ENCODE peak calls at places on chromosome 16, in nine cellular contexts. P is HFF-Myc; M is activated naive CD8-positive, alpha-beta T cell treated with anti-CD3 and anti-CD28 coated beads for 36 hours; R is non-pigmented ciliary epithelial cell; J is breast epithelium; V is stimulated activated CD8-positive, alpha-beta memory T cell treated with anti-CD3 and anti-CD28 coated beads, Interleukin-4, amount 100 ng/mL, for 4 hours; T is left colon; N is CD4-positive, CD25-positive, alpha-beta regulatory T cell; O is stimulated activated CD4-positive, alpha-beta T cell treated with anti-CD3 and anti-CD28 coated beads, Interleukin-1b, Interleukin-23, amount 100 ng/mL, for 1 hour. H is an unnamed sample.

GRCh38 chr16:10598157-10598556 is 17.8 kb upstream of the EMP2 start:
- DNase-seq in T (peak), O (no peak), R (no peak), V (no peak), J (no peak), N (no peak), M (no peak), P (no peak), H (no peak)

GRCh38 chr16:66030036-66030435 is 336.5 kb upstream of the CDH5 start:
- DNase-seq in T (no peak), V (no peak), N (no peak), O (no peak), R (no peak), J (no peak), P (peak), M (no peak), H (no peak)

GRCh38 chr16:19705843-19706242 is 12.2 kb downstream of the KNOP1 start:
- DNase-seq in N (no peak), R (no peak), V (no peak), M (no peak), J (no peak), T (no peak), P (no peak), O (no peak), H (no peak)

GRCh38 chr16:24478401-24478800 is 61.0 kb upstream of the RBBP6 start:
- DNase-seq in T (no peak), P (no peak), J (no peak), N (no peak), O (no peak), M (no peak), R (no peak), V (no peak), H (no peak)

GRCh38 chr16:19833581-19833980 is 51.1 kb downstream of the GPRC5B start:
- DNase-seq in M (no peak), J (no peak), O (no peak), P (no peak), N (no peak), T (no peak), R (no peak), V (no peak), H (no peak)

GRCh38 chr16:49456763-49457162 is 83.2 kb downstream of the C16orf78 start:
- DNase-seq in O (no peak), T (no peak), P (no peak), V (no peak), J (no peak), M (no peak), N (no peak), R (no peak), H (no peak)

GRCh38 chr16:79839851-79840321 is 239.3 kb upstream of the MAF start:
- DNase-seq in T (peak), M (no peak), J (no peak), V (no peak), N (no peak), R (no peak), P (no peak), O (no peak), H (no peak)

GRCh38 chr16:82344157-82344556 is 174.1 kb upstream of the MPHOSPH6 start:
- DNase-seq in O (no peak), R (no peak), P (no peak), M (no peak), V (no peak), J (no peak), N (no peak), T (no peak), H (no peak)

GRCh38 chr16:88542231-88542630 is 28.0 kb upstream of the ZC3H18 start:
- DNase-seq in T (no peak), M (no peak), P (no peak), N (no peak), R (no peak), O (no peak), J (no peak), V (no peak), H (no peak)

GRCh38 chr16:73037331-73037745 is 10.6 kb downstream of the ZFHX3 start:
- DNase-seq in N (no peak), P (no peak), R (no peak), J (no peak), M (no peak), T (no peak), V (no peak), O (no peak), H (no peak)

GRCh38 chr16:84065536-84066132 is 23.0 kb upstream of the SLC38A8 start:
- DNase-seq in M (no peak), R (peak), T (no peak), N (no peak), V (no peak), O (no peak), J (no peak), P (peak), H (no peak)

GRCh38 chr16:57045694-57046381 is 46.5 kb upstream of the CPNE2 start:
- DNase-seq in J (no peak), M (peak), O (no peak), T (peak), N (no peak), R (peak), P (no peak), V (no peak), H (no peak)

GRCh38 chr16:78235168-78235800 is 135.8 kb downstream of the WWOX start:
- DNase-seq in M (peak), J (peak), P (peak), N (peak), O (peak), T (peak), R (no peak), V (peak), H (peak)

GRCh38 chr16:11621920-11622651 is 35.4 kb upstream of the LITAF start:
- DNase-seq in P (no peak), R (no peak), O (peak), J (no peak), V (peak), N (peak), T (no peak), M (peak), H (no peak)

GRCh38 chr16:79602615-79603014 is 2.1 kb upstream of the MAF start:
- DNase-seq in M (no peak), V (no peak), R (no peak), O (no peak), J (no peak), P (no peak), N (no peak), T (no peak), H (no peak)

GRCh38 chr16:9103546-9103945 is 12.1 kb downstream of the HAPSTR1 start:
- DNase-seq in J (no peak), N (no peak), V (no peak), R (no peak), T (no peak), P (no peak), M (no peak), O (no peak), H (no peak)

GRCh38 chr16:17227278-17227677 is 243.5 kb downstream of the XYLT1 start:
- DNase-seq in O (no peak), P (no peak), V (no peak), M (no peak), T (peak), R (no peak), J (no peak), N (no peak), H (peak)

GRCh38 chr16:18800674-18801196 is 614 bp downstream of the ARL6IP1 start:
- DNase-seq in N (no peak), R (no peak), P (no peak), J (no peak), V (no peak), T (no peak), M (no peak), O (no peak), H (no peak)

GRCh38 chr16:1137604-1138003 is 15.3 kb upstream of the CACNA1H start:
- DNase-seq in R (peak), T (no peak), V (no peak), M (no peak), N (no peak), P (peak), O (no peak), J (no peak), H (no peak)

GRCh38 chr16:48206594-48207242 is 37.4 kb upstream of the LONP2 start:
- DNase-seq in R (no peak), M (no peak), J (no peak), O (no peak), T (no peak), V (no peak), N (no peak), P (no peak), H (peak)

GRCh38 chr16:13995194-13995593 is 75.2 kb downstream of the ERCC4 start:
- DNase-seq in R (no peak), T (no peak), N (no peak), O (no peak), P (no peak), V (no peak), J (no peak), M (no peak), H (no peak)

GRCh38 chr16:11319529-11320146 is 25.6 kb upstream of the RMI2 start:
- DNase-seq in N (no peak), T (no peak), O (no peak), J (no peak), M (no peak), V (no peak), P (no peak), R (no peak), H (no peak)

GRCh38 chr16:83742076-83742475 is 65.7 kb upstream of the HSBP1 start:
- DNase-seq in J (no peak), V (no peak), P (no peak), T (no peak), N (no peak), M (no peak), R (no peak), O (no peak), H (no peak)

GRCh38 chr16:25978227-25978626 is 286.5 kb downstream of the HS3ST4 start:
- DNase-seq in T (no peak), J (no peak), O (no peak), R (no peak), P (no peak), V (no peak), M (no peak), N (no peak), H (no peak)

GRCh38 chr16:84922351-84923135 is 88.8 kb downstream of the ZDHHC7 start:
- DNase-seq in N (no peak), T (peak), R (no peak), O (no peak), V (no peak), J (no peak), M (no peak), P (no peak), H (no peak)

GRCh38 chr16:88355093-88355388 is 27.7 kb upstream of the ZNF469 start:
- DNase-seq in N (no peak), R (no peak), O (no peak), M (no peak), V (no peak), P (no peak), T (no peak), J (no peak), H (no peak)

GRCh38 chr16:86198201-86199118 is 299.5 kb downstream of the IRF8 start:
- DNase-seq in V (no peak), M (no peak), P (no peak), T (no peak), R (no peak), N (no peak), J (no peak), O (no peak), H (no peak)

GRCh38 chr16:27237229-27238015 is 31.1 kb downstream of the NSMCE1 start:
- DNase-seq in T (peak), O (peak), P (no peak), R (no peak), M (peak), J (peak), V (peak), N (peak), H (no peak)

GRCh38 chr16:49703494-49703893 is 152.4 kb downstream of the ZNF423 start:
- DNase-seq in V (no peak), T (no peak), J (no peak), R (no peak), O (no peak), P (no peak), M (no peak), N (no peak), H (no peak)

GRCh38 chr16:51149721-51150158 is 1.3 kb downstream of the SALL1 start:
- DNase-seq in T (no peak), O (no peak), P (no peak), M (no peak), J (no peak), R (no peak), V (no peak), N (no peak), H (no peak)

GRCh38 chr16:79037429-79038373 is 562.8 kb downstream of the MAF start:
- DNase-seq in P (no peak), N (no peak), J (no peak), T (no peak), R (no peak), O (no peak), M (no peak), V (no peak), H (no peak)

GRCh38 chr16:23705517-23705902 is 7.5 kb downstream of the ERN2 start:
- DNase-seq in V (no peak), N (no peak), J (no peak), P (no peak), R (no peak), O (no peak), M (no peak), T (no peak), H (no peak)

GRCh38 chr16:27801259-27801945 is 251.5 kb downstream of the KATNIP start:
- DNase-seq in N (no peak), P (no peak), V (no peak), R (no peak), M (no peak), J (no peak), O (no peak), T (no peak), H (no peak)

GRCh38 chr16:80029706-80030481 is 429.4 kb upstream of the MAF start:
- DNase-seq in V (no peak), N (no peak), R (no peak), M (no peak), O (no peak), J (no peak), T (no peak), P (no peak), H (no peak)

GRCh38 chr16:49750341-49751011 is 105.4 kb downstream of the ZNF423 start:
- DNase-seq in O (no peak), R (no peak), J (no peak), N (no peak), M (no peak), V (no peak), P (no peak), T (no peak), H (no peak)

GRCh38 chr16:54687043-54687655 is 243.5 kb upstream of the IRX5 start:
- DNase-seq in J (no peak), R (no peak), O (no peak), V (no peak), P (no peak), M (no peak), T (no peak), N (no peak), H (no peak)

GRCh38 chr16:5000573-5001001 is 33.1 kb downstream of the NAGPA start:
- DNase-seq in R (no peak), N (no peak), J (no peak), T (no peak), M (no peak), O (no peak), P (no peak), V (no peak), H (no peak)

H was measured in keratinocyte.